ENCODE peak calls at places on chromosomes 4 and X, in four cellular contexts. One of them, this sample, is unnamed.

GRCh38 chr4:77960367-77960766 is 96.8 kb upstream of the FRAS1 start:
- DNase-seq in K562: no peak
- DNase-seq in H1: no peak
- DNase-seq in HepG2: no peak
- DNase-seq in this sample: no peak

GRCh38 chr4:113065629-113066028 is 16.2 kb downstream of the ANK2 start:
- DNase-seq in K562: no peak
- DNase-seq in H1: no peak
- DNase-seq in HepG2: no peak
- DNase-seq in this sample: no peak

GRCh38 chr4:5618051-5619010 is 90.0 kb downstream of the EVC2 start:
- DNase-seq in K562: no peak
- DNase-seq in H1: no peak
- DNase-seq in HepG2: no peak
- DNase-seq in this sample: no peak

GRCh38 chr4:128333309-128334006 is 45.8 kb upstream of the PGRMC2 start:
- DNase-seq in K562: no peak
- DNase-seq in H1: no peak
- DNase-seq in HepG2: no peak
- DNase-seq in this sample: no peak

GRCh38 chr4:173264245-173264959 is 69.8 kb downstream of the HMGB2 start:
- DNase-seq in K562: peak
- DNase-seq in H1: no peak
- DNase-seq in HepG2: no peak
- DNase-seq in this sample: no peak

GRCh38 chrX:136170109-136170800 is 22.9 kb downstream of the FHL1 start:
- DNase-seq in K562: no peak
- DNase-seq in H1: no peak
- DNase-seq in HepG2: no peak
- DNase-seq in this sample: no peak

GRCh38 chr4:121484633-121485032 is 103.8 kb upstream of the QRFPR start:
- DNase-seq in K562: peak
- DNase-seq in H1: no peak
- DNase-seq in HepG2: peak
- DNase-seq in this sample: peak

GRCh38 chrX:110561036-110561435 is 202.4 kb downstream of the RTL9 start:
- DNase-seq in K562: no peak
- DNase-seq in H1: no peak
- DNase-seq in HepG2: no peak
- DNase-seq in this sample: no peak

GRCh38 chr4:105619193-105619931 is 66.9 kb downstream of the ARHGEF38 start:
- DNase-seq in K562: no peak
- DNase-seq in H1: no peak
- DNase-seq in HepG2: no peak
- DNase-seq in this sample: no peak
- TF ChIP-seq MAFK in K562: no peak
- TF ChIP-seq MAFK in H1: no peak
- TF ChIP-seq MAFK in HepG2: no peak
- TF ChIP-seq MAFK in this sample: no peak

GRCh38 chr4:26485684-26486083 is 4.6 kb downstream of the CCKAR start:
- DNase-seq in K562: no peak
- DNase-seq in H1: no peak
- DNase-seq in HepG2: no peak
- DNase-seq in this sample: no peak

GRCh38 chr4:26484538-26484937 is 5.7 kb downstream of the CCKAR start:
- DNase-seq in K562: no peak
- DNase-seq in H1: no peak
- DNase-seq in HepG2: no peak
- DNase-seq in this sample: no peak

GRCh38 chr4:26489101-26489669 is 1.1 kb downstream of the CCKAR start:
- DNase-seq in K562: no peak
- DNase-seq in H1: no peak
- DNase-seq in HepG2: no peak
- DNase-seq in this sample: no peak

GRCh38 chr4:26482508-26483462 is 7.5 kb downstream of the CCKAR start:
- DNase-seq in K562: no peak
- DNase-seq in H1: no peak
- DNase-seq in HepG2: no peak
- DNase-seq in this sample: no peak

GRCh38 chr4:26484032-26484515 is 6.2 kb downstream of the CCKAR start:
- DNase-seq in K562: no peak
- DNase-seq in H1: no peak
- DNase-seq in HepG2: no peak
- DNase-seq in this sample: no peak
- TF ChIP-seq EP300 in K562: no peak
- TF ChIP-seq EP300 in H1: no peak
- TF ChIP-seq EP300 in HepG2: no peak
- TF ChIP-seq EP300 in this sample: no peak

GRCh38 chr4:80036306-80036705 is 36.7 kb downstream of the ANTXR2 start:
- DNase-seq in K562: no peak
- DNase-seq in H1: no peak
- DNase-seq in HepG2: no peak
- DNase-seq in this sample: no peak
- TF ChIP-seq MAFK in K562: no peak
- TF ChIP-seq MAFK in H1: no peak
- TF ChIP-seq MAFK in HepG2: no peak
- TF ChIP-seq MAFK in this sample: no peak

GRCh38 chr4:159386620-159387019 is 283.7 kb downstream of the RAPGEF2 start:
- DNase-seq in K562: no peak
- DNase-seq in H1: no peak
- DNase-seq in HepG2: no peak
- DNase-seq in this sample: no peak

GRCh38 chr4:159396151-159396550 is 293.3 kb downstream of the RAPGEF2 start:
- DNase-seq in K562: no peak
- DNase-seq in H1: no peak
- DNase-seq in HepG2: no peak
- DNase-seq in this sample: no peak

GRCh38 chr4:159395693-159396092 is 292.8 kb downstream of the RAPGEF2 start:
- DNase-seq in K562: no peak
- DNase-seq in H1: no peak
- DNase-seq in HepG2: peak
- DNase-seq in this sample: no peak

GRCh38 chr4:159389756-159390155 is 286.9 kb downstream of the RAPGEF2 start:
- DNase-seq in K562: no peak
- DNase-seq in H1: no peak
- DNase-seq in HepG2: no peak
- DNase-seq in this sample: no peak

GRCh38 chr4:159390648-159391047 is 287.8 kb downstream of the RAPGEF2 start:
- DNase-seq in K562: no peak
- DNase-seq in H1: no peak
- DNase-seq in HepG2: peak
- DNase-seq in this sample: peak
- TF ChIP-seq EP300 in K562: no peak
- TF ChIP-seq EP300 in H1: no peak
- TF ChIP-seq EP300 in HepG2: no peak
- TF ChIP-seq EP300 in this sample: no peak

This sample was measured in A549.